ENCODE peak calls at places on chromosomes 5 and 9, in seven cellular contexts. D, K, P, Z, C, H and O are unnamed samples.

GRCh38 chr9:27407491-27407890 is 110.5 kb upstream of the EQTN start:
- DNase-seq in C (no peak), H (no peak), P (no peak), K (no peak), D (no peak), Z (no peak), O (no peak)

GRCh38 chr9:88991066-88992030 is at the start of gene S1PR3:
- DNase-seq in D (no peak), P (no peak), C (peak; percentile 60), Z (peak; percentile 45), H (peak; percentile 89), K (no peak), O (no peak)

GRCh38 chr5:111779260-111780254 is 22.6 kb upstream of the NREP start:
- DNase-seq in H (no peak), Z (peak; percentile 7), C (peak; percentile 47), D (no peak), P (no peak), K (no peak), O (peak; percentile 56)

GRCh38 chr5:132871885-132872284 is 1.6 kb upstream of the LEAP2 start:
- DNase-seq in D (no peak), P (no peak), Z (no peak), K (no peak), C (no peak), H (no peak), O (no peak)

GRCh38 chr9:92734931-92735906 is 29.4 kb downstream of the BICD2 start:
- DNase-seq in P (no peak), C (no peak), Z (no peak), D (no peak), K (no peak), H (no peak), O (no peak)

GRCh38 chr9:96071245-96072124 is 196.0 kb downstream of the ERCC6L2 start:
- DNase-seq in C (peak; percentile 44), H (peak; percentile 67), P (no peak), D (no peak), K (peak; percentile 16), Z (peak; percentile 20), O (peak; percentile 4)

GRCh38 chr9:8432224-8432623 is 632.6 kb upstream of the DMAC1 start:
- DNase-seq in K (no peak), C (no peak), H (no peak), Z (peak; percentile 44), D (no peak), P (no peak), O (no peak)

GRCh38 chr5:33422191-33422590 is 18.6 kb upstream of the TARS1 start:
- DNase-seq in Z (no peak), C (no peak), P (no peak), D (no peak), K (no peak), H (no peak), O (no peak)

GRCh38 chr5:119229950-119230349 is 125.9 kb upstream of the TNFAIP8 start:
- DNase-seq in C (no peak), D (no peak), Z (no peak), P (no peak), H (no peak), K (no peak), O (no peak)

GRCh38 chr9:16675131-16675530 is 195.3 kb downstream of the BNC2 start:
- DNase-seq in K (no peak), D (no peak), H (no peak), C (no peak), P (no peak), Z (no peak), O (no peak)

GRCh38 chr9:20618361-20618799 is 3.9 kb downstream of the MLLT3 start:
- DNase-seq in D (peak; percentile 71), Z (peak; percentile 92), P (no peak), C (peak; percentile 32), K (no peak), H (no peak), O (peak; percentile 29)

GRCh38 chr9:122445155-122445749 is 32.5 kb downstream of the OR1J1 start:
- DNase-seq in Z (peak; percentile 84), C (no peak), K (no peak), H (no peak), P (no peak), D (no peak), O (peak; percentile 89)

GRCh38 chr5:181190711-181191525 is 14.1 kb downstream of the TRIM7 start:
- DNase-seq in P (no peak), Z (no peak), K (no peak), C (peak; percentile 60), H (peak; percentile 80), D (no peak), O (no peak)
- TF ChIP-seq EZH2 in P (no peak), Z (no peak), K (no peak), C (no peak), H (peak; percentile 91), D (no peak), O (no peak)

GRCh38 chr5:84383816-84384603 is 670 bp downstream of the EDIL3 start:
- DNase-seq in Z (peak; percentile 45), K (no peak), H (peak; percentile 84), D (peak; percentile 39), C (peak; percentile 45), P (no peak), O (peak; percentile 60)
- TF ChIP-seq EZH2 in Z (no peak), K (no peak), H (peak; percentile 16), D (no peak), C (peak; percentile 16), P (no peak), O (no peak)

GRCh38 chr5:141485305-141486055 is 650 bp downstream of the PCDHGC4 start:
- DNase-seq in C (no peak), P (no peak), H (peak; percentile 38), K (no peak), Z (no peak), D (no peak), O (no peak)
- TF ChIP-seq EZH2 in C (no peak), P (no peak), H (no peak), K (no peak), Z (no peak), D (no peak), O (no peak)

GRCh38 chr9:115364991-115365390 is 247.0 kb upstream of the TNC start:
- DNase-seq in C (no peak), P (no peak), K (no peak), D (no peak), Z (no peak), H (no peak), O (peak; percentile 44)

GRCh38 chr9:115360122-115360521 is 242.2 kb upstream of the TNC start:
- DNase-seq in P (no peak), H (peak; percentile 69), Z (no peak), D (no peak), C (no peak), K (no peak), O (no peak)

GRCh38 chr9:115359011-115359780 is 241.2 kb upstream of the TNC start:
- DNase-seq in C (peak; percentile 26), D (no peak), Z (no peak), K (no peak), P (no peak), H (no peak), O (peak; percentile 63)

GRCh38 chr9:115367321-115367720 is 249.4 kb upstream of the TNC start:
- DNase-seq in Z (no peak), H (no peak), D (no peak), K (no peak), P (no peak), C (no peak), O (peak; percentile 79)

DNA sequence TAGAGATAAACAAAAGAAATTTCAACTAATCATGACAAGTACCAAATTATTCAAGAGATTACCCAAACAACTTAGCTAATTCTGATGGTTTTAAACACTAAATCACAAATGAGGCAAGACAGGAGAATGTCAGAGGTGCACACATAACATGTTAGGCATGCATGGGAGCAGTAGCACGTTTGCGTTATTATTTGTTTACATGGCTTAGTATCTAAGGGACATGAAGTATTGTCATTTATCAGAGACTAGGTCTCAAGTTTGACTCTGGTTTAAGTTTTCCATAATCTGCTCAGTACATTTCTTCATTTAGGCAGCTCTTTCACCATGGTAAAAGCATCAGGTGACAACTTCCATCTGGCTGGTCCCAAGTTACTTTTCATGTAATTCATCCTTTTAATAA is 244.1 kb upstream of the TNC start:
- DNase-seq in P (no peak), K (no peak), Z (no peak), H (no peak), C (no peak), D (no peak), O (no peak)
- TF ChIP-seq EZH2 in P (no peak), K (no peak), Z (no peak), H (no peak), C (no peak), D (no peak), O (no peak)

GRCh38 chr5:158494541-158494940 is 605.2 kb downstream of the EBF1 start:
- DNase-seq in C (no peak), D (no peak), H (no peak), K (no peak), Z (no peak), P (no peak), O (no peak)
- TF ChIP-seq EZH2 in C (no peak), D (no peak), H (no peak), K (no peak), Z (no peak), P (no peak), O (no peak)

GRCh38 chr9:127755558-127756060 is 20.5 kb upstream of the TOR2A start:
- DNase-seq in C (no peak), Z (peak; percentile 42), H (no peak), P (no peak), D (no peak), K (no peak), O (no peak)
- TF ChIP-seq EZH2 in C (peak; percentile 44), Z (no peak), H (no peak), P (no peak), D (no peak), K (no peak), O (no peak)

DNA sequence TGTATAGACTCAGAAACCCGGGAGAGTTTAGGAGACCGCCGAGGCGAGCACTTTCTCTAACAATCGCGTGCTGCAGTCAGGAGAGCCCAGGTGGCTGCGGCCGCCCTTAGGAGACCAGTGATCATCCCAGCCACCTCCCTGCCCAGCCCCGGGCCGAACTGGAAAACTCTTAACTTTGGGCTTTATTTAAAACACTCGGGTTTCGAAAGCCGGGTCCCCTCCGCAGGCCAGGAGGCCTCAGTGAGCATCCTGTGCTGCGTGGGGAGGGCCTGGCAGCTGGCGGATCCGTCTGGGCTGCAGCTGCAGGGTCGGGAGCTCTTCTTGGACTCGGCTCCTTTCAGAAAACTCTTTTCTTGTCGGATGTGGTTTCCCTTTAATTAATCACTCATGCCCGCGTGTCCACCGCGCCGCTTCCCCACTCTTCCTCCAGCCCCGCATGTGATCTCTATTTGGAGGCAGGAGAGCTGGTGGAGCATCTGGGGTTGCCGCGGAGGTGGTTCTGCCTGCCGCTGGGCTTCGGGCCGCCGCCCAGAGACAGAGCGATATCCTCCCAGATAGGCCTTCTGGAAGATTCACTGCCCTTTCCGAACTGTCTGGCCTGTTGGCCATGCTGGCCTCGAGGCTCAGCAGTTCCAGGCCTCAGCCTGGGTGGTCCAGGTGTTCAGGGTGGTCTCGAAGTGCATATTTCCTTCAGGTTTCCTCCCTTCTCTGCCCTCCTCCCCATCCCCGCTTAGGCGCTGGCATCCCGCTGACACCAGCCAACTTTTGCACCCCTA is 59.5 kb downstream of the TMEM174 start:
- DNase-seq in D (no peak), C (no peak), Z (no peak), H (peak; percentile 64), P (no peak), K (no peak), O (peak; percentile 58)
- TF ChIP-seq EZH2 in D (no peak), C (no peak), Z (peak; percentile 71), H (peak; percentile 87), P (no peak), K (no peak), O (no peak)